ENCODE peak calls at places on chromosomes 1 and 21, in four cellular contexts. One of them, this sample, is unnamed.

GRCh38 chr1:69109276-69109675 is 458.4 kb upstream of the LRRC7 start:
- DNase-seq in transverse colon: no peak
- DNase-seq in colonic mucosa: no peak
- DNase-seq in H9: no peak
- DNase-seq in this sample: no peak

GRCh38 chr1:938711-939504 is 15.2 kb downstream of the SAMD11 start:
- DNase-seq in transverse colon: no peak
- DNase-seq in H9: peak
- DNase-seq in colonic mucosa: no peak
- DNase-seq in this sample: no peak

GRCh38 chr1:200040516-200041138 is 13.1 kb downstream of the NR5A2 start:
- DNase-seq in H9: peak
- DNase-seq in transverse colon: peak
- DNase-seq in colonic mucosa: peak
- DNase-seq in this sample: peak

GRCh38 chr1:109912214-109912861 is 1.7 kb downstream of the CSF1 start:
- DNase-seq in H9: no peak
- DNase-seq in colonic mucosa: no peak
- DNase-seq in transverse colon: no peak
- DNase-seq in this sample: no peak

GRCh38 chr21:34807146-34807880 is 138.5 kb downstream of the CLIC6 start:
- DNase-seq in colonic mucosa: no peak
- DNase-seq in transverse colon: no peak
- DNase-seq in H9: no peak
- DNase-seq in this sample: no peak

GRCh38 chr21:17572431-17572830 is 40.3 kb downstream of the BTG3 start:
- DNase-seq in colonic mucosa: no peak
- DNase-seq in H9: no peak
- DNase-seq in transverse colon: no peak
- DNase-seq in this sample: no peak

GRCh38 chr1:18452550-18452949 is 28.2 kb upstream of the KLHDC7A start:
- DNase-seq in colonic mucosa: peak
- DNase-seq in H9: peak
- DNase-seq in transverse colon: no peak
- DNase-seq in this sample: peak

GRCh38 chr1:8395433-8395866 is 77.5 kb downstream of the SLC45A1 start:
- DNase-seq in colonic mucosa: no peak
- DNase-seq in transverse colon: no peak
- DNase-seq in H9: no peak
- DNase-seq in this sample: peak

GRCh38 chr1:230005040-230005439 is 62.0 kb upstream of the GALNT2 start:
- DNase-seq in H9: no peak
- DNase-seq in transverse colon: no peak
- DNase-seq in colonic mucosa: no peak
- DNase-seq in this sample: no peak

GRCh38 chr1:44609412-44609767 is 64.9 kb downstream of the TMEM53 start:
- DNase-seq in transverse colon: peak
- DNase-seq in colonic mucosa: peak
- DNase-seq in H9: peak
- DNase-seq in this sample: peak

GRCh38 chr1:56978819-56979218 is 13.0 kb upstream of the C8B start:
- DNase-seq in colonic mucosa: no peak
- DNase-seq in H9: peak
- DNase-seq in transverse colon: no peak
- DNase-seq in this sample: no peak

GRCh38 chr1:844472-845026 is 79.2 kb upstream of the SAMD11 start:
- DNase-seq in H9: peak
- DNase-seq in colonic mucosa: no peak
- DNase-seq in transverse colon: no peak
- DNase-seq in this sample: no peak

GRCh38 chr1:7334475-7335035 is 436.5 kb upstream of the VAMP3 start:
- DNase-seq in transverse colon: peak
- DNase-seq in H9: no peak
- DNase-seq in colonic mucosa: peak
- DNase-seq in this sample: peak

GRCh38 chr1:226738421-226738994 is 574 bp downstream of the ITPKB start:
- DNase-seq in colonic mucosa: peak
- DNase-seq in transverse colon: peak
- DNase-seq in H9: peak
- DNase-seq in this sample: peak

GRCh38 chr1:210373878-210374599 is 45.3 kb downstream of the HHAT start:
- DNase-seq in H9: peak
- DNase-seq in transverse colon: peak
- DNase-seq in colonic mucosa: peak
- DNase-seq in this sample: peak

GRCh38 chr1:21491483-21492170 is 17.6 kb upstream of the ALPL start:
- DNase-seq in colonic mucosa: no peak
- DNase-seq in transverse colon: no peak
- DNase-seq in H9: no peak
- DNase-seq in this sample: no peak

GRCh38 chr1:2468041-2468472 is 8.0 kb upstream of the PLCH2 start:
- DNase-seq in colonic mucosa: no peak
- DNase-seq in H9: peak
- DNase-seq in transverse colon: no peak
- DNase-seq in this sample: no peak

GRCh38 chr1:41890841-41891311 is 27.8 kb downstream of the HIVEP3 start:
- DNase-seq in colonic mucosa: no peak
- DNase-seq in H9: no peak
- DNase-seq in transverse colon: no peak
- DNase-seq in this sample: peak

GRCh38 chr1:39829791-39830533 is 41.3 kb upstream of the BMP8B start:
- DNase-seq in transverse colon: no peak
- DNase-seq in colonic mucosa: no peak
- DNase-seq in H9: no peak
- DNase-seq in this sample: no peak
- H3K27ac ChIP-seq in transverse colon: no peak
- H3K27ac ChIP-seq in colonic mucosa: no peak
- H3K27ac ChIP-seq in H9: no peak
- H3K27ac ChIP-seq in this sample: no peak

GRCh38 chr1:179881642-179882252 is 338 bp upstream of the TOR1AIP1 start:
- DNase-seq in colonic mucosa: peak
- DNase-seq in transverse colon: peak
- DNase-seq in H9: no peak
- DNase-seq in this sample: peak

GRCh38 chr1:179876289-179876715 is 1.3 kb downstream of the TOR1AIP2 start:
- DNase-seq in H9: no peak
- DNase-seq in colonic mucosa: peak
- DNase-seq in transverse colon: peak
- DNase-seq in this sample: peak

GRCh38 chr1:179879797-179880196 is 2.2 kb upstream of the TOR1AIP2 start:
- DNase-seq in H9: no peak
- DNase-seq in colonic mucosa: no peak
- DNase-seq in transverse colon: no peak
- DNase-seq in this sample: no peak

GRCh38 chr1:179875606-179876288 is 1.9 kb downstream of the TOR1AIP2 start:
- DNase-seq in colonic mucosa: no peak
- DNase-seq in H9: no peak
- DNase-seq in transverse colon: no peak
- DNase-seq in this sample: no peak

DNA sequence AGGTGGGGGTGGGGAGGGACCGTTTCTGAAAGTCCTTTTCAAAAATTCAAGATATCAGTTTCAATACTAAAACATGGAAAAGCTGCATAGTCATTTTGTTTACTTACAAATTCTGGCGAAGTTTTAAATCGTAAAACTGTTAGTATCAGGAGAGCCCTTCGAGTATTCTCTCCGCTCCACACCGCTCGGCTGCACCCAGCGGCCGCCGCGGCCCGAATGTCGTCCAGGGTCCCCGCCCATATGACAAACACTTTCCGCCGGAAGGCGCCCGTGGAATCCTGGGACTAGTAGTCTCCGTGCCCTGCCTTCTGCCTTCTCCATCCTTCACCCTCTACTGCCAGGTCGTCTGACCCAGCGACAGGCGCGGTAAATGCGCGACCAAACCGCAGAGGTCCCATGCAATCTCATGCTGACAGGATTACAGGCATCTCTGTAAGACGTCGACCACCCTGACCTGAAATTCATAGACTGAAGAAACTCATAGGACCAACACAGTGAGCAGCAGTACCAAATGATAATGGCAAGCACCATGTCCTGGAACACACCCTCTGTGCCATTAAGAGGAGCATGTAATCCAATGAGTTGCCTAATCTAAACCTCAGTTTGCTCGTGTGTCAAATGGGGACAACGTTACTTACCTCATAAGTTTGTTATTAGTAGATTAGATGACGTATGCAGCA is at the start of gene TOR1AIP2:
- DNase-seq in H9: peak
- DNase-seq in colonic mucosa: peak
- DNase-seq in transverse colon: peak
- DNase-seq in this sample: peak
- H3K27ac ChIP-seq in H9: no peak
- H3K27ac ChIP-seq in colonic mucosa: peak
- H3K27ac ChIP-seq in transverse colon: peak
- H3K27ac ChIP-seq in this sample: peak

DNA sequence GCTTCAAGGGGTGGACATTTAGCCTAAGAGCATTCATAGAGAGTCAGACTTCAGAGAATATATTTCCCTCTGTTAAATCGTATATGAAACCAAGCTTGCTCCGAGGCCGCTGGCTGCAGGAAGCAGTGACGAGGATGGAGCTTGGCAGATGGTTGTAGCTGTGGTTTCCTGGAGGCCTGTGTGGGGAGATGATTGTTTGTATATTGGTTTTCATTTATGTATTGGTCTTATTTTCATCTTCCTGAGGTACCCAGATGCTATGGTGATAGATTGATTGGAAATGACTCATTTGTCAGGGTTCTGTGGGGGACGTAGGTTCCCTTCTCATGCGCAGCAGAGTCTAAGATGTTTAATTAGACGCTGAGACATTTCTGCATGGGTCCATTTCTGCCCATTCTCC is 26.1 kb downstream of the MAN1C1 start:
- DNase-seq in H9: no peak
- DNase-seq in colonic mucosa: no peak
- DNase-seq in transverse colon: peak
- DNase-seq in this sample: peak
- H3K27ac ChIP-seq in H9: no peak
- H3K27ac ChIP-seq in colonic mucosa: no peak
- H3K27ac ChIP-seq in transverse colon: peak
- H3K27ac ChIP-seq in this sample: peak

GRCh38 chr1:155137550-155137949 is 1.9 kb downstream of the SLC50A1 start:
- DNase-seq in transverse colon: no peak
- DNase-seq in colonic mucosa: no peak
- DNase-seq in H9: no peak
- DNase-seq in this sample: no peak
- H3K27ac ChIP-seq in transverse colon: peak
- H3K27ac ChIP-seq in colonic mucosa: peak
- H3K27ac ChIP-seq in H9: no peak
- H3K27ac ChIP-seq in this sample: peak

DNA sequence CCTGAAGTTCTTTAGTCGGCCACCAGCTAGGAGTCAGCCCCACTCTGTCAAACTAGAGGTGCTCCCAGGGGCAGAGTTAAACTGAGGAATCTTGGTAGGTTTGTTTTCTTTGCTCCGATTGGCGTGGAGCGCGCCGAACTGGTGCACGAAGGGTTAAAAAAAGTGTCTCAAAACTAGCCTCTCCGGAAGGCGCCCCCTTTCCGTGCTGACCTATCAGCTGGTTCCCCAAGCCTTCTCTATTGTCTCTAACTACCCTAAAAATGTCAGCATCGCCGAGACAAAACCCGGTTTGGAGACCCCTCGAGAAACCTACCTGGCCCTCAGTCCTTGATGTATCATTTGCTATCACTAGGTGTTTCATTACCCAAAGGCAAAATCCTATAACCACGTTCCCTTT is 2.2 kb downstream of the TGFB2 start:
- DNase-seq in colonic mucosa: no peak
- DNase-seq in transverse colon: no peak
- DNase-seq in H9: peak
- DNase-seq in this sample: no peak
- H3K27ac ChIP-seq in colonic mucosa: peak
- H3K27ac ChIP-seq in transverse colon: peak
- H3K27ac ChIP-seq in H9: no peak
- H3K27ac ChIP-seq in this sample: no peak

GRCh38 chr1:162982364-162982763 is 86.8 kb upstream of the RGS4 start:
- DNase-seq in H9: no peak
- DNase-seq in colonic mucosa: no peak
- DNase-seq in transverse colon: no peak
- DNase-seq in this sample: no peak

GRCh38 chr1:162984699-162985098 is 84.5 kb upstream of the RGS4 start:
- DNase-seq in colonic mucosa: no peak
- DNase-seq in transverse colon: no peak
- DNase-seq in H9: no peak
- DNase-seq in this sample: no peak

GRCh38 chr1:162985816-162986215 is 83.3 kb upstream of the RGS4 start:
- DNase-seq in H9: no peak
- DNase-seq in colonic mucosa: no peak
- DNase-seq in transverse colon: no peak
- DNase-seq in this sample: no peak

GRCh38 chr1:162987866-162988265 is 81.3 kb upstream of the RGS4 start:
- DNase-seq in colonic mucosa: no peak
- DNase-seq in H9: no peak
- DNase-seq in transverse colon: no peak
- DNase-seq in this sample: no peak

DNA sequence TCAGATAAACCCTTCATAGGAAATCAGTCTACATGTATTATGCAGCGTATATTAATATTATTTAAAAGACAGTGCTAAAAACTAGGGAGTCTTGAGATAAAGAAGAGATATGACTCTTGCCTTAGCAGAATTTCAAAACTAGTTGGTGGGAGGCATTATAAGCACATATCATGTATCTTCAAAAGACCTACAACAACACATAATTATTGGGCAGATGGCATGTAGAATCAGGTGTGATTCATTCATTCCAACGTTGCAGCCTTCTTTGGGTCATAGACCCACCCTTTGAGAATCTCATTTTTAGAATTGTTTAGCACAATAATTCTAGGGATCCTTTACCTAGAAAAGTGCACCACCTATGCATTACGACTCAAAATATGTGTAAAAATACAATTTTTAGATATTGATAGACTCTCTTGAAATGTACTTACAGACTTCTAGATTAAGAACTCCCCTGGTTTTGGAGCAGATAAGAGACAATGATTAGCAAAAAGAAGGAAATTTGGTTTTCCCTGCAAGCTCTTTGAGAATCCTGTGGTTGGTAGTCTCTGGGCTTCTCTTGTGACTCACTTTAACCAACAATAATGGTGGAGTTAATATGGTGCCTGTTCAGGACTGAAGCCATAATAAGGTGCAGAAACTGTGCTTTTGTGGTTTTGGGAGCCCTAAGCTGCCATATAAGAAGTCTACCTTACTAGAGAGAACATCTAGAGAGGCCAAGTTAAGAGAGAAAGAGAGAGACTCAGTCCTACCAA is 85.3 kb upstream of the RGS4 start:
- DNase-seq in colonic mucosa: no peak
- DNase-seq in transverse colon: no peak
- DNase-seq in H9: no peak
- DNase-seq in this sample: no peak
- H3K27ac ChIP-seq in colonic mucosa: no peak
- H3K27ac ChIP-seq in transverse colon: no peak
- H3K27ac ChIP-seq in H9: no peak
- H3K27ac ChIP-seq in this sample: no peak

GRCh38 chr21:36148886-36149285 is 7.7 kb upstream of the DOP1B start:
- DNase-seq in transverse colon: no peak
- DNase-seq in colonic mucosa: no peak
- DNase-seq in H9: no peak
- DNase-seq in this sample: no peak
- H3K27ac ChIP-seq in transverse colon: no peak
- H3K27ac ChIP-seq in colonic mucosa: no peak
- H3K27ac ChIP-seq in H9: no peak
- H3K27ac ChIP-seq in this sample: no peak

GRCh38 chr1:156095906-156096508 is 13.7 kb upstream of the MEX3A start:
- DNase-seq in H9: no peak
- DNase-seq in colonic mucosa: no peak
- DNase-seq in transverse colon: no peak
- DNase-seq in this sample: no peak
- H3K27ac ChIP-seq in H9: no peak
- H3K27ac ChIP-seq in colonic mucosa: peak
- H3K27ac ChIP-seq in transverse colon: peak
- H3K27ac ChIP-seq in this sample: no peak

This sample was measured in small intestine.